ENCODE peak calls at places on chromosomes 7 and 10, in six cellular contexts. One of them, this sample, is unnamed.

GRCh38 chr10:5317547-5318107 is 47.1 kb upstream of the UCN3 start:
- DNase-seq in heart left ventricle: no peak
- DNase-seq in RPMI8226: peak
- DNase-seq in NCI-H1092 treated with DMSO at 0.1 percent for 48 hours: no peak
- DNase-seq in occipital lobe: no peak
- DNase-seq in tibial artery: no peak
- DNase-seq in this sample: no peak

GRCh38 chr10:123205041-123205440 is 50.8 kb downstream of the BUB3 start:
- DNase-seq in tibial artery: no peak
- DNase-seq in occipital lobe: no peak
- DNase-seq in heart left ventricle: no peak
- DNase-seq in RPMI8226: no peak
- DNase-seq in NCI-H1092 treated with DMSO at 0.1 percent for 48 hours: no peak
- DNase-seq in this sample: no peak

GRCh38 chr10:124095096-124095495 is 1.7 kb upstream of the CHST15 start:
- DNase-seq in heart left ventricle: no peak
- DNase-seq in tibial artery: no peak
- DNase-seq in occipital lobe: no peak
- DNase-seq in RPMI8226: no peak
- DNase-seq in NCI-H1092 treated with DMSO at 0.1 percent for 48 hours: peak
- DNase-seq in this sample: no peak

GRCh38 chr7:47707596-47707995 is 125.7 kb upstream of the TNS3 start:
- DNase-seq in tibial artery: no peak
- DNase-seq in occipital lobe: no peak
- DNase-seq in RPMI8226: no peak
- DNase-seq in heart left ventricle: no peak
- DNase-seq in NCI-H1092 treated with DMSO at 0.1 percent for 48 hours: no peak
- DNase-seq in this sample: no peak

GRCh38 chr10:12839941-12840611 is 161.4 kb downstream of the CCDC3 start:
- DNase-seq in tibial artery: peak
- DNase-seq in heart left ventricle: no peak
- DNase-seq in occipital lobe: no peak
- DNase-seq in RPMI8226: no peak
- DNase-seq in NCI-H1092 treated with DMSO at 0.1 percent for 48 hours: no peak
- DNase-seq in this sample: no peak

GRCh38 chr10:44413416-44413815 is 28.5 kb upstream of the CXCL12 start:
- DNase-seq in heart left ventricle: no peak
- DNase-seq in RPMI8226: no peak
- DNase-seq in occipital lobe: no peak
- DNase-seq in NCI-H1092 treated with DMSO at 0.1 percent for 48 hours: no peak
- DNase-seq in tibial artery: no peak
- DNase-seq in this sample: no peak

GRCh38 chr10:123147635-123148413 is at the start of gene HMX2:
- DNase-seq in heart left ventricle: no peak
- DNase-seq in RPMI8226: no peak
- DNase-seq in tibial artery: no peak
- DNase-seq in NCI-H1092 treated with DMSO at 0.1 percent for 48 hours: peak
- DNase-seq in occipital lobe: no peak
- DNase-seq in this sample: peak

GRCh38 chr10:61781969-61782403 is 119.3 kb downstream of the CABCOCO1 start:
- DNase-seq in occipital lobe: no peak
- DNase-seq in heart left ventricle: no peak
- DNase-seq in tibial artery: no peak
- DNase-seq in NCI-H1092 treated with DMSO at 0.1 percent for 48 hours: no peak
- DNase-seq in RPMI8226: no peak
- DNase-seq in this sample: no peak

GRCh38 chr7:1672851-1673486 is 2.9 kb downstream of the ELFN1 start:
- DNase-seq in NCI-H1092 treated with DMSO at 0.1 percent for 48 hours: no peak
- DNase-seq in heart left ventricle: peak
- DNase-seq in occipital lobe: no peak
- DNase-seq in tibial artery: peak
- DNase-seq in RPMI8226: no peak
- DNase-seq in this sample: no peak

GRCh38 chr10:15059914-15060313 is 16.2 kb downstream of the OLAH start:
- DNase-seq in NCI-H1092 treated with DMSO at 0.1 percent for 48 hours: no peak
- DNase-seq in heart left ventricle: no peak
- DNase-seq in occipital lobe: no peak
- DNase-seq in RPMI8226: no peak
- DNase-seq in tibial artery: no peak
- DNase-seq in this sample: no peak

GRCh38 chr7:99551329-99551728 is 585 bp downstream of the FAM200A start:
- DNase-seq in RPMI8226: no peak
- DNase-seq in heart left ventricle: no peak
- DNase-seq in tibial artery: no peak
- DNase-seq in NCI-H1092 treated with DMSO at 0.1 percent for 48 hours: no peak
- DNase-seq in occipital lobe: no peak
- DNase-seq in this sample: no peak

GRCh38 chr10:118927317-118927716 is 102.2 kb upstream of the NANOS1 start:
- DNase-seq in heart left ventricle: no peak
- DNase-seq in RPMI8226: no peak
- DNase-seq in occipital lobe: no peak
- DNase-seq in NCI-H1092 treated with DMSO at 0.1 percent for 48 hours: no peak
- DNase-seq in tibial artery: no peak
- DNase-seq in this sample: no peak